ENCODE peak calls at places on chromosome 17, in six cellular contexts. Z, V, K, D, O and A are unnamed samples.

GRCh38 chr17:45372325-45372869 is 55.6 kb upstream of the MAP3K14 start:
- DNase-seq in O (no peak), K (no peak), V (no peak), D (no peak), Z (no peak), A (peak)

GRCh38 chr17:56974055-56974454 is 3.9 kb upstream of the SCPEP1 start:
- DNase-seq in V (no peak), K (no peak), D (no peak), O (no peak), Z (no peak), A (no peak)

GRCh38 chr17:61770752-61771533 is 92.4 kb downstream of the BRIP1 start:
- DNase-seq in O (no peak), Z (no peak), V (no peak), K (no peak), D (no peak), A (no peak)

GRCh38 chr17:12342609-12343248 is 322.1 kb downstream of the MAP2K4 start:
- DNase-seq in O (no peak), Z (peak), D (peak), K (no peak), V (peak), A (peak)

GRCh38 chr17:78706271-78706915 is 75.7 kb downstream of the CYTH1 start:
- DNase-seq in O (no peak), Z (no peak), V (peak), K (no peak), D (no peak), A (no peak)

GRCh38 chr17:45904886-45905285 is 10.5 kb downstream of the MAPT start:
- DNase-seq in O (no peak), D (no peak), K (no peak), V (no peak), Z (no peak), A (no peak)

GRCh38 chr17:6524520-6524919 is 31.8 kb downstream of the PITPNM3 start:
- DNase-seq in V (no peak), K (no peak), O (no peak), D (no peak), Z (no peak), A (no peak)

GRCh38 chr17:45351831-45352230 is 35.0 kb upstream of the MAP3K14 start:
- DNase-seq in K (no peak), D (no peak), O (no peak), V (no peak), Z (no peak), A (no peak)

GRCh38 chr17:17080781-17081180 is 38.5 kb downstream of the MPRIP start:
- DNase-seq in D (no peak), Z (no peak), O (no peak), K (no peak), V (no peak), A (no peak)

GRCh38 chr17:28810437-28810836 is 32.2 kb downstream of the FAM222B start:
- DNase-seq in Z (no peak), D (no peak), K (no peak), V (peak), O (no peak), A (no peak)

GRCh38 chr17:20223808-20224328 is 214.7 kb downstream of the SPECC1 start:
- DNase-seq in D (no peak), Z (no peak), V (no peak), K (no peak), O (no peak), A (no peak)

GRCh38 chr17:30824002-30824355 is 513 bp downstream of the CRLF3 start:
- DNase-seq in K (no peak), Z (peak), D (peak), O (no peak), V (peak), A (peak)

GRCh38 chr17:9900744-9901143 is 4.3 kb downstream of the RCVRN start:
- DNase-seq in Z (no peak), K (no peak), O (no peak), D (no peak), V (no peak), A (no peak)

GRCh38 chr17:78112508-78113471 is 15.8 kb downstream of the TMC6 start:
- DNase-seq in O (no peak), Z (peak), D (peak), K (no peak), V (peak), A (peak)

GRCh38 chr17:14312522-14312921 is 11.6 kb downstream of the HS3ST3B1 start:
- DNase-seq in V (no peak), K (no peak), D (no peak), O (no peak), Z (no peak), A (no peak)

GRCh38 chr17:16304832-16305231 is 48.4 kb downstream of the CENPV start:
- DNase-seq in O (peak), Z (no peak), D (peak), K (no peak), V (no peak), A (peak)

GRCh38 chr17:8176998-8177731 is 985 bp upstream of the TMEM107 start:
- DNase-seq in O (no peak), D (no peak), K (no peak), Z (no peak), V (no peak), A (no peak)

GRCh38 chr17:81258292-81258691 is 19.2 kb downstream of the NDUFAF8 start:
- DNase-seq in V (no peak), D (no peak), O (no peak), Z (no peak), K (no peak), A (no peak)

GRCh38 chr17:67434061-67434525 is 57.0 kb downstream of the PITPNC1 start:
- DNase-seq in D (peak), O (no peak), Z (peak), V (no peak), K (no peak), A (peak)

GRCh38 chr17:37488607-37489196 is 989 bp upstream of the DUSP14 start:
- DNase-seq in Z (peak), V (peak), O (peak), K (peak), D (peak), A (peak)

GRCh38 chr17:30476726-30477082 is 504 bp upstream of the GOSR1 start:
- DNase-seq in V (peak), Z (peak), O (no peak), D (peak), K (no peak), A (peak)

GRCh38 chr17:74042744-74043486 is 160.6 kb upstream of the RPL38 start:
- DNase-seq in O (peak), D (peak), Z (peak), V (no peak), K (no peak), A (peak)